ENCODE peak calls at places on chromosomes 2 and 18, in eight cellular contexts. G, L, V, R, H, K, F and Z are unnamed samples.
A peak's percentile ranks its signal among the peaks of the same experiment; 100 is the strongest.

GRCh38 chr2:190382851-190383250 is 25.3 kb upstream of the MFSD6 start:
- DNase-seq in G (peak; percentile 55), L (no peak), V (no peak), R (no peak), H (peak; percentile 29), K (no peak), F (peak; percentile 67), Z (peak; percentile 39)

GRCh38 chr2:177281400-177282021 is 17.0 kb upstream of the NFE2L2 start:
- DNase-seq in G (no peak), L (no peak), V (no peak), R (no peak), H (peak; percentile 33), K (no peak), F (no peak), Z (peak; percentile 64)

GRCh38 chr2:6728156-6728555 is 137.6 kb downstream of the CMPK2 start:
- DNase-seq in G (no peak), L (no peak), V (no peak), R (no peak), H (no peak), K (no peak), F (no peak), Z (no peak)

GRCh38 chr18:57210711-57211411 is 64.0 kb downstream of the BOD1L2 start:
- DNase-seq in G (peak; percentile 21), L (no peak), V (no peak), R (no peak), H (no peak), K (no peak), F (no peak), Z (no peak)

GRCh38 chr18:44740000-44740399 is 59.3 kb downstream of the SETBP1 start:
- DNase-seq in G (no peak), L (no peak), V (no peak), R (no peak), H (no peak), K (no peak), F (no peak), Z (peak; percentile 15)

GRCh38 chr2:169221745-169222369 is 140.5 kb downstream of the LRP2 start:
- DNase-seq in G (no peak), L (no peak), V (no peak), R (no peak), H (no peak), K (no peak), F (peak; percentile 33), Z (no peak)

GRCh38 chr2:224984641-224985040 is 57.6 kb downstream of the DOCK10 start:
- DNase-seq in G (no peak), L (no peak), V (no peak), R (no peak), H (no peak), K (no peak), F (no peak), Z (no peak)

GRCh38 chr2:234377761-234378341 is 119.0 kb downstream of the ARL4C start:
- DNase-seq in G (no peak), L (no peak), V (no peak), R (peak; percentile 94), H (peak; percentile 99), K (no peak), F (no peak), Z (no peak)

GRCh38 chr18:46660955-46661749 is 4.1 kb upstream of the LOXHD1 start:
- DNase-seq in G (no peak), L (no peak), V (no peak), R (no peak), H (peak; percentile 41), K (no peak), F (no peak), Z (no peak)

GRCh38 chr2:235678712-235679111 is 184.9 kb downstream of the AGAP1 start:
- DNase-seq in G (no peak), L (no peak), V (no peak), R (no peak), H (no peak), K (no peak), F (no peak), Z (no peak)

GRCh38 chr2:190802810-190803209 is 77.8 kb upstream of the GLS start:
- DNase-seq in G (no peak), L (no peak), V (no peak), R (no peak), H (no peak), K (no peak), F (no peak), Z (no peak)

GRCh38 chr2:175854665-175855064 is 147.4 kb downstream of the LNPK start:
- DNase-seq in G (no peak), L (no peak), V (no peak), R (no peak), H (peak; percentile 73), K (no peak), F (no peak), Z (no peak)

GRCh38 chr2:175854149-175854548 is 147.9 kb downstream of the LNPK start:
- DNase-seq in G (no peak), L (no peak), V (no peak), R (no peak), H (no peak), K (no peak), F (no peak), Z (no peak)

GRCh38 chr2:175855794-175856453 is 146.1 kb downstream of the LNPK start:
- DNase-seq in G (no peak), L (no peak), V (no peak), R (no peak), H (peak; percentile 64), K (no peak), F (no peak), Z (no peak)

GRCh38 chr2:175855236-175855635 is 146.8 kb downstream of the LNPK start:
- DNase-seq in G (no peak), L (no peak), V (no peak), R (no peak), H (peak; percentile 30), K (no peak), F (no peak), Z (no peak)

GRCh38 chr2:175853110-175853509 is 149.0 kb downstream of the LNPK start:
- DNase-seq in G (no peak), L (no peak), V (no peak), R (no peak), H (no peak), K (no peak), F (no peak), Z (no peak)
- TF ChIP-seq CTCF in G (no peak), L (no peak), V (no peak), R (no peak), H (no peak), K (no peak), F (no peak), Z (no peak)

GRCh38 chr2:68487773-68488355 is 20.5 kb downstream of the APLF start:
- DNase-seq in G (no peak), L (no peak), V (no peak), R (no peak), H (peak; percentile 31), K (no peak), F (no peak), Z (no peak)
- H3K4me3 ChIP-seq in G (no peak overlapping the region), L (no peak overlapping the region), V (no peak overlapping the region), R (no peak overlapping the region), H (no peak overlapping the region), K (no peak overlapping the region), F (no peak overlapping the region), Z (no peak overlapping the region)

GRCh38 chr2:207783514-207783913 is 13.8 kb upstream of the FZD5 start:
- DNase-seq in G (no peak), L (no peak), V (no peak), R (no peak), H (no peak), K (no peak), F (no peak), Z (no peak)

GRCh38 chr2:207787800-207788199 is 18.1 kb upstream of the FZD5 start:
- DNase-seq in G (no peak), L (no peak), V (no peak), R (no peak), H (no peak), K (no peak), F (no peak), Z (no peak)

GRCh38 chr2:207784898-207785297 is 15.2 kb upstream of the FZD5 start:
- DNase-seq in G (peak; percentile 74), L (no peak), V (no peak), R (no peak), H (no peak), K (no peak), F (no peak), Z (no peak)

GRCh38 chr2:207790898-207791297 is 21.2 kb upstream of the FZD5 start:
- DNase-seq in G (no peak), L (peak; percentile 58), V (no peak), R (no peak), H (no peak), K (no peak), F (no peak), Z (no peak)

DNA sequence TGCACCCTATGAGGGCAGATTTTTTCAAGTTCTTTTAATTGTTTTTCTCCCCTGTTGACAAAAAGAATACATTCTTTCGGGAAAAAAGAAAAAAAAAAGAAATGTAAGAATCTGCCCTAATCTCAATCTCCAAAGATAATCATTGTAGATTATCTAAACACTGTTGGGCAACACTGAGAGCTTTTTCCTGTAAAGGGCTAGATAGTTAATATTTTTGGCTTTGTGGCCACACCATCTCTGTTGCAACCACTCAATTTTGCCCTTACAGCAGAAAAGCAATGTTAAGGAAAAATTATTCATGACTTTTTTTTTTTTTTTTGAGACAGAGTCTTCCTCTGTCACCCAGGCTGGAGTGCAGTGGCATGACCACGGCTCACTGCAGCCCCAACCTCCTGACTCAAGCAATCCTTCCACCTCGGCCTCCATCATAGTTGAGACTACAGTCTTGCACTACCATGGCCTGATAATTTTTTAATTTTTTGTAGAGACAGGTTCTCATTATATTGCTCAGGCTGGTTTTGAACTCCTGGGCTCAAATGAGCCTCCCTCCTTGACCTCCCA is 17.3 kb upstream of the FZD5 start:
- DNase-seq in G (no peak), L (no peak), V (no peak), R (no peak), H (no peak), K (no peak), F (no peak), Z (no peak)
- TF ChIP-seq CTCF in G (no peak), L (no peak), V (no peak), R (no peak), H (no peak), K (no peak), F (no peak), Z (no peak)

DNA sequence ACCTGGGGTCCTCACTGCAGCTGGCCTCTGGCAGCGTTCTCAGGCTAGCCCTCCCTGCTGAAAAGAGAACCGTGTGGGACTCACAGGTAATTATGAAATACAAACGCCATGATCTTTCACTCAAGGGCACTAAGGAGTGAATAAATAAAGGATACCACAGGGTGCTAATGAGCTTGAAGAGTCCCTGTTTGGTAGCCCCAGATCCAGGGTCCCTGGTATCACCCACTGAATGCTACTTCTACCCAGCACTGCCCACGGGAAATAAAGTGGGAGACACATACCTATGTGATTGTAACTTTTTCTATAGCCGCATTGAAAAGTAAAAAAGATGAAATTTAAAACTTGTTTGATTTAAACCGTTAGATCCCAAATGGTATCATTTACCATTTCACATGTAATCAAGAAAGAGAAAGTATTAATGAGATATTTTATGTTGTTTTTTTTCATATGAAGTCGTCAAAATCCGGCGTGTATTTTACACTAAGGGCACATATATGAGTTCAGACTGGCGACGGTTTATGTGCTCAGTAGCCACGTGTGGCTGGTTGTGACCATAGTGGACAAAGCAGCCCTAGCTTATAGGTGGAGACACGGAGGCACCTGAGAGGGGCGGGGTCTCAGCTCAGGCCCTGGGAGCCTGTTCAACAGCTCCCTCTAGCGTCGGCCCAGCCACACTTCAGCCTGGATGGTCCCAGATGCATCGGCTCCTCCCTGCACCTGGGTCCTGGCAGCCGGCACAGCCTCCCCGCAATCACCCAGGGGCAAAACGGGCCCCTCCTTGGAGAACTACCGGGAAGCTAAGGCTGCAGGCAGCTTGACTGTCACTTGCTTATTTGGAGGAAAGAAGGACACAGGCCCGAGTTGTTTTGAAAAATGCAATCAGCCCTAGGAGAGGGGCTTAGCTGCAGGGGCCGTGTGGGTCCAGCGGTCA is 39.2 kb downstream of the ODC1 start:
- DNase-seq in G (peak; percentile 91), L (peak; percentile 88), V (no peak), R (no peak), H (peak; percentile 43), K (peak; percentile 10), F (peak; percentile 80), Z (no peak)
- H3K4me3 ChIP-seq in G (no peak overlapping the region), L (no peak overlapping the region), V (peak overlapping the region; percentile 17), R (no peak overlapping the region), H (no peak overlapping the region), K (peak overlapping the region; percentile 18), F (no peak overlapping the region), Z (peak overlapping the region; percentile 17)